ENCODE peak calls at places on chromosomes 12 and 14, in six cellular contexts. P is stomach, Z is NCI-H460, L is cardiac muscle cell, S is upper lobe of right lung, I is SK-MEL-5. F is an unnamed sample.

GRCh38 chr14:59919582-59920377 is at the start of gene LRRC9:
- DNase-seq in P (no peak), Z (no peak), L (peak), S (peak), I (no peak), F (no peak)

GRCh38 chr14:103343905-103344797 is 10.1 kb downstream of the EIF5 start:
- DNase-seq in P (no peak), Z (no peak), L (no peak), S (no peak), I (no peak), F (no peak)

GRCh38 chr12:3097186-3097804 is 20.1 kb downstream of the TSPAN9 start:
- DNase-seq in P (peak), Z (no peak), L (peak), S (peak), I (no peak), F (peak)

GRCh38 chr14:92409069-92409468 is 86.1 kb downstream of the SLC24A4 start:
- DNase-seq in P (no peak), Z (no peak), L (no peak), S (no peak), I (no peak), F (no peak)

GRCh38 chr12:93638095-93638494 is 39.1 kb upstream of the CRADD start:
- DNase-seq in P (no peak), Z (no peak), L (no peak), S (no peak), I (no peak), F (no peak)

GRCh38 chr14:34012978-34013713 is 62.3 kb upstream of the EGLN3 start:
- DNase-seq in P (no peak), Z (no peak), L (no peak), S (no peak), I (no peak), F (no peak)

GRCh38 chr12:1162083-1162760 is 171.2 kb downstream of the ERC1 start:
- DNase-seq in P (no peak), Z (no peak), L (no peak), S (no peak), I (peak), F (no peak)

GRCh38 chr14:96653597-96653996 is 143.6 kb upstream of the VRK1 start:
- DNase-seq in P (no peak), Z (no peak), L (no peak), S (no peak), I (no peak), F (no peak)

GRCh38 chr12:46546634-46547273 is 174.2 kb upstream of the SLC38A2 start:
- DNase-seq in P (no peak), Z (no peak), L (no peak), S (no peak), I (no peak), F (no peak)

GRCh38 chr14:59484611-59485174 is 376 bp downstream of the JKAMP start:
- DNase-seq in P (no peak), Z (peak), L (no peak), S (no peak), I (peak), F (peak)

GRCh38 chr12:79194595-79194994 is 330.0 kb downstream of the SYT1 start:
- DNase-seq in P (no peak), Z (no peak), L (no peak), S (no peak), I (no peak), F (no peak)

GRCh38 chr14:93014038-93015023 is 91.4 kb downstream of the CHGA start:
- DNase-seq in P (no peak), Z (no peak), L (no peak), S (no peak), I (no peak), F (no peak)

GRCh38 chr14:35975814-35976213 is 149.7 kb downstream of the BRMS1L start:
- DNase-seq in P (no peak), Z (no peak), L (no peak), S (no peak), I (no peak), F (no peak)

GRCh38 chr12:77179515-77179914 is 114.1 kb upstream of the E2F7 start:
- DNase-seq in P (no peak), Z (no peak), L (no peak), S (no peak), I (no peak), F (no peak)

GRCh38 chr12:22598141-22598762 is 26.7 kb upstream of the ETNK1 start:
- DNase-seq in P (no peak), Z (no peak), L (no peak), S (no peak), I (no peak), F (no peak)